ENCODE peak calls at places on chromosomes 16 and 17, in ten cellular contexts. G is adrenal gland; H is activated T-cell treated with anti-CD3 and anti-CD28 coated beads, Interleukin-2, amount 50 U/mL, for 72 hours; S is NCI-H1436 treated with DMSO at 0.1 percent for 48 hours; L is AG10803; N is NCI-H524 treated with DMSO at 0.1 percent for 48 hours; U is NCI-H774; P is kidney tubule cell; T is GM18507; Q is NCI-H510A treated with DMSO at 0.1 percent for 48 hours. X is an unnamed sample.

GRCh38 chr16:57915811-57916479 is 55.0 kb downstream of the CNGB1 start:
- DNase-seq in S (no peak), T (no peak), U (no peak), Q (no peak), P (no peak), L (no peak), H (no peak), N (no peak), G (no peak), X (no peak)

GRCh38 chr16:57732011-57732410 is 3.6 kb upstream of the KATNB1 start:
- DNase-seq in L (peak; percentile 89), P (no peak), Q (no peak), T (no peak), G (no peak), U (no peak), S (no peak), H (no peak), N (no peak), X (no peak)

GRCh38 chr16:23354246-23354645 is 52.1 kb downstream of the SCNN1B start:
- DNase-seq in G (no peak), L (no peak), N (no peak), Q (no peak), H (no peak), S (no peak), P (no peak), T (no peak), U (no peak), X (no peak)

GRCh38 chr17:18948476-18949006 is 3.4 kb upstream of the SLC5A10 start:
- DNase-seq in Q (no peak), G (no peak), T (no peak), N (no peak), L (no peak), H (no peak), P (no peak), S (no peak), U (no peak), X (no peak)

GRCh38 chr17:51034800-51035199 is 85.9 kb downstream of the SPAG9 start:
- DNase-seq in T (no peak), G (no peak), P (no peak), U (no peak), N (no peak), H (no peak), Q (no peak), S (no peak), L (no peak), X (no peak)

GRCh38 chr17:32672701-32673100 is 185.9 kb downstream of the CDK5R1 start:
- DNase-seq in T (no peak), P (no peak), S (no peak), H (no peak), Q (no peak), L (no peak), G (no peak), U (peak; percentile 20), N (no peak), X (no peak)

GRCh38 chr16:80527297-80527696 is 13.5 kb upstream of the DYNLRB2 start:
- DNase-seq in N (peak; percentile 9), U (no peak), L (peak; percentile 22), T (no peak), P (peak; percentile 51), H (peak; percentile 72), S (no peak), G (peak; percentile 22), Q (peak; percentile 10), X (peak; percentile 80)

GRCh38 chr16:27237229-27238015 is 31.1 kb downstream of the NSMCE1 start:
- DNase-seq in G (no peak), Q (peak; percentile 28), U (no peak), P (no peak), L (peak; percentile 38), N (no peak), S (no peak), T (no peak), H (peak; percentile 83), X (peak; percentile 89)

GRCh38 chr16:73082608-73083007 is 34.7 kb upstream of the ZFHX3 start:
- DNase-seq in Q (no peak), P (peak; percentile 94), S (no peak), N (no peak), H (no peak), U (no peak), G (no peak), T (no peak), L (peak; percentile 98), X (no peak)

GRCh38 chr17:9829343-9829742 is 3.6 kb downstream of the GLP2R start:
- DNase-seq in L (no peak), Q (no peak), P (no peak), N (no peak), U (no peak), G (no peak), H (no peak), T (no peak), S (no peak), X (no peak)

GRCh38 chr17:73196500-73196899 is 3.6 kb downstream of the COG1 start:
- DNase-seq in L (peak; percentile 37), P (peak; percentile 18), U (peak; percentile 81), N (peak; percentile 5), G (peak; percentile 40), H (no peak), S (no peak), Q (peak; percentile 90), T (no peak), X (no peak)

GRCh38 chr16:74650966-74651567 is 15.6 kb downstream of the RFWD3 start:
- DNase-seq in G (no peak), T (no peak), P (no peak), U (no peak), N (no peak), S (no peak), Q (no peak), L (peak; percentile 5), H (no peak), X (no peak)

GRCh38 chr16:55672471-55672870 is 16.7 kb downstream of the SLC6A2 start:
- DNase-seq in Q (no peak), G (peak; percentile 79), N (no peak), S (no peak), L (peak; percentile 79), H (no peak), P (no peak), U (no peak), T (no peak), X (no peak)

GRCh38 chr17:64599187-64599676 is 62.9 kb downstream of the SMURF2 start:
- DNase-seq in U (no peak), S (no peak), H (peak; percentile 67), L (no peak), T (peak; percentile 8), P (no peak), G (no peak), N (no peak), Q (no peak), X (peak; percentile 78)

GRCh38 chr17:73399056-73399455 is 87.3 kb upstream of the CDC42EP4 start:
- DNase-seq in Q (no peak), T (no peak), L (no peak), U (no peak), H (no peak), N (no peak), S (no peak), G (no peak), P (no peak), X (no peak)

GRCh38 chr16:82783933-82784566 is 157.3 kb downstream of the CDH13 start:
- DNase-seq in N (no peak), Q (no peak), H (no peak), G (no peak), U (no peak), T (no peak), S (no peak), P (no peak), L (no peak), X (no peak)

GRCh38 chr17:83194189-83194565 is 114.8 kb downstream of the METRNL start:
- DNase-seq in H (no peak), S (no peak), T (no peak), N (no peak), L (no peak), P (no peak), Q (no peak), G (no peak), U (no peak), X (no peak)

GRCh38 chr17:75153854-75154194 is 488 bp downstream of the JPT1 start:
- DNase-seq in G (no peak), T (no peak), H (peak; percentile 46), U (no peak), S (no peak), Q (no peak), P (no peak), N (no peak), L (no peak), X (peak; percentile 51)

GRCh38 chr16:9908613-9909012 is 273.6 kb downstream of the GRIN2A start:
- DNase-seq in H (no peak), T (no peak), L (no peak), S (no peak), P (no peak), U (no peak), Q (no peak), G (no peak), N (no peak), X (no peak)

GRCh38 chr16:83769397-83770008 is 38.3 kb upstream of the HSBP1 start:
- DNase-seq in P (no peak), S (no peak), Q (no peak), L (no peak), H (no peak), N (no peak), T (no peak), G (no peak), U (no peak), X (no peak)

GRCh38 chr17:21282231-21282630 is 2.3 kb upstream of the MAP2K3 start:
- DNase-seq in Q (no peak), U (no peak), L (peak; percentile 98), P (peak; percentile 97), S (no peak), G (peak; percentile 86), N (no peak), H (no peak), T (no peak), X (peak; percentile 42)

X was measured in activated CD4-positive, alpha-beta memory T cell treated with anti-CD3 and anti-CD28 coated beads for 36 hours.